ENCODE peak calls at places on chromosomes 16 and 17, in seven cellular contexts. R is skeletal muscle cell, A is SK-N-MC, P is NCI-H1436 treated with DMSO at 0.1 percent for 48 hours, I is sciatic nerve, F is ovary, C is T-helper 2 cell. O is an unnamed sample.

GRCh38 chr16:30491744-30492308 is 19.3 kb downstream of the ITGAL start:
- DNase-seq in C (no peak), F (no peak), A (no peak), R (peak; percentile 47), P (no peak), I (no peak), O (peak; percentile 86)

GRCh38 chr16:52805559-52806168 is 247.0 kb downstream of the CHD9NB start:
- DNase-seq in A (no peak), R (no peak), C (no peak), P (no peak), F (no peak), I (no peak), O (no peak)

GRCh38 chr17:7060165-7060890 is 16.4 kb upstream of the SLC16A11 start:
- DNase-seq in I (no peak), R (peak; percentile 51), F (no peak), A (no peak), P (no peak), C (no peak), O (no peak)

GRCh38 chr17:43849116-43849515 is 2.1 kb downstream of the CD300LG start:
- DNase-seq in R (no peak), I (no peak), C (no peak), P (no peak), F (no peak), A (no peak), O (no peak)

GRCh38 chr16:69326172-69326873 is 4.1 kb downstream of the PDF start:
- DNase-seq in C (no peak), P (no peak), I (no peak), R (no peak), F (no peak), A (no peak), O (no peak)

GRCh38 chr16:86571197-86571915 is 4.7 kb downstream of the FOXC2 start:
- DNase-seq in I (peak; percentile 34), P (no peak), R (no peak), A (no peak), F (no peak), C (no peak), O (no peak)

GRCh38 chr16:30395155-30395991 is at the start of gene ZNF48:
- DNase-seq in A (no peak), C (peak; percentile 33), P (peak; percentile 61), R (peak; percentile 73), F (peak; percentile 86), I (peak; percentile 90), O (peak; percentile 51)

GRCh38 chr16:13453938-13454553 is 465.9 kb upstream of the ERCC4 start:
- DNase-seq in R (no peak), F (no peak), C (no peak), P (no peak), A (peak; percentile 22), I (no peak), O (peak; percentile 21)

GRCh38 chr16:84234656-84235285 is 5.0 kb downstream of the KCNG4 start:
- DNase-seq in I (no peak), A (no peak), F (no peak), R (no peak), C (no peak), P (no peak), O (no peak)

GRCh38 chr16:23998771-23999170 is 163.0 kb downstream of the PRKCB start:
- DNase-seq in R (no peak), I (no peak), A (no peak), P (no peak), C (no peak), F (no peak), O (no peak)

GRCh38 chr16:85072947-85073346 is 39.3 kb downstream of the CIBAR2 start:
- DNase-seq in A (no peak), P (no peak), F (no peak), R (peak; percentile 48), C (no peak), I (no peak), O (no peak)

GRCh38 chr16:67169642-67170167 is 633 bp upstream of the NOL3 start:
- DNase-seq in C (no peak), I (no peak), A (no peak), P (peak; percentile 31), R (no peak), F (peak; percentile 70), O (no peak)

GRCh38 chr16:52680993-52681392 is 134.1 kb upstream of the TOX3 start:
- DNase-seq in R (no peak), I (no peak), C (no peak), P (no peak), A (no peak), F (no peak), O (no peak)

GRCh38 chr16:70653406-70653805 is 7.0 kb downstream of the IL34 start:
- DNase-seq in P (no peak), I (peak; percentile 47), C (no peak), R (no peak), A (no peak), F (no peak), O (no peak)

GRCh38 chr17:40322417-40323315 is 13.7 kb downstream of the RARA start:
- DNase-seq in R (no peak), F (peak; percentile 66), P (no peak), A (peak; percentile 72), C (peak; percentile 86), I (no peak), O (peak; percentile 99)

GRCh38 chr16:29124828-29125227 is 140.0 kb downstream of the LAT start:
- DNase-seq in A (no peak), I (no peak), R (no peak), C (no peak), F (no peak), P (no peak), O (no peak)

GRCh38 chr17:48610282-48611211 is at the start of gene HOXB7:
- DNase-seq in F (no peak), R (no peak), P (no peak), I (peak; percentile 90), A (no peak), C (peak; percentile 59), O (no peak)

GRCh38 chr16:68233835-68234187 is 2.1 kb downstream of the ESRP2 start:
- DNase-seq in C (no peak), P (no peak), R (no peak), F (no peak), A (no peak), I (no peak), O (no peak)

GRCh38 chr17:7559307-7560171 is 989 bp downstream of the TNFSF13 start:
- DNase-seq in A (no peak), C (no peak), R (no peak), F (peak; percentile 58), I (peak; percentile 75), P (no peak), O (no peak)

GRCh38 chr17:50699410-50699809 is 8.3 kb downstream of the ANKRD40 start:
- DNase-seq in P (no peak), F (no peak), C (no peak), R (no peak), I (peak; percentile 33), A (no peak), O (no peak)

GRCh38 chr17:10127819-10128375 is 70.5 kb downstream of the GAS7 start:
- DNase-seq in I (peak; percentile 89), R (peak; percentile 93), F (peak; percentile 84), A (no peak), P (no peak), C (no peak), O (no peak)

GRCh38 chr16:56634715-56635440 is 2.4 kb downstream of the MT1M start:
- DNase-seq in P (no peak), R (no peak), C (no peak), I (peak; percentile 53), A (no peak), F (no peak), O (no peak)

GRCh38 chr16:23858496-23859062 is 22.8 kb downstream of the PRKCB start:
- DNase-seq in F (no peak), A (no peak), I (no peak), R (no peak), P (no peak), C (no peak), O (peak; percentile 80)

GRCh38 chr16:75804368-75804767 is 78.1 kb upstream of the CPHXL start:
- DNase-seq in F (no peak), C (no peak), I (no peak), P (no peak), A (no peak), R (no peak), O (no peak)

GRCh38 chr16:47180073-47180472 is 36.3 kb upstream of the NETO2 start:
- DNase-seq in C (no peak), I (no peak), F (no peak), P (no peak), A (no peak), R (no peak), O (no peak)

GRCh38 chr17:1082579-1082978 is 85.7 kb downstream of the TIMM22 start:
- DNase-seq in F (no peak), C (no peak), A (no peak), P (no peak), R (peak; percentile 34), I (no peak), O (no peak)

GRCh38 chr17:17358060-17358751 is 55.0 kb downstream of the NT5M start:
- DNase-seq in A (no peak), P (no peak), I (no peak), F (no peak), R (no peak), C (no peak), O (no peak)

GRCh38 chr17:63435681-63436522 is 10.2 kb downstream of the CYB561 start:
- DNase-seq in R (no peak), A (no peak), C (no peak), F (no peak), I (no peak), P (peak; percentile 35), O (no peak)

GRCh38 chr16:84635702-84636101 is 12.6 kb upstream of the KLHL36 start:
- DNase-seq in F (no peak), I (no peak), C (no peak), A (no peak), R (no peak), P (no peak), O (no peak)

GRCh38 chr17:46772879-46773620 is 45.4 kb downstream of the WNT3 start:
- DNase-seq in I (peak; percentile 48), F (no peak), R (no peak), C (no peak), A (no peak), P (no peak), O (peak; percentile 74)

GRCh38 chr16:72073831-72074230 is 10.8 kb downstream of the HPR start:
- DNase-seq in F (peak; percentile 33), C (no peak), I (no peak), R (no peak), A (no peak), P (no peak), O (no peak)

GRCh38 chr16:81601008-81601428 is 156.4 kb downstream of the CMIP start:
- DNase-seq in A (no peak), I (no peak), C (no peak), R (peak; percentile 54), P (no peak), F (no peak), O (no peak)

GRCh38 chr17:28897769-28898259 is 281 bp upstream of the FLOT2 start:
- DNase-seq in F (no peak), A (no peak), P (no peak), R (no peak), I (no peak), C (no peak), O (no peak)

GRCh38 chr17:27578718-27579085 is 52.3 kb upstream of the LGALS9 start:
- DNase-seq in I (no peak), P (no peak), A (no peak), C (no peak), R (no peak), F (no peak), O (no peak)